ENCODE peak calls at places on chromosomes 7 and 10, in eight cellular contexts. V is ovary, X is right atrium auricular region, L is aorta, J is transverse colon, I is mammary epithelial cell, A is dorsolateral prefrontal cortex, B is bronchial epithelial cell. S is an unnamed sample. For H3K27me3, the result is how much of the 10 kb centered on the place peaks cover.

GRCh38 chr7:50308301-50309129 is 4.0 kb downstream of the IKZF1 start:
- DNase-seq in V (no peak), B (no peak), J (no peak), I (no peak), A (no peak), X (no peak), L (no peak), S (no peak)

GRCh38 chr7:1204460-1204859 is 28.2 kb upstream of the UNCX start:
- DNase-seq in X (no peak), V (no peak), B (no peak), L (no peak), J (no peak), I (no peak), A (no peak), S (no peak)

GRCh38 chr10:79387974-79388850 is 40.9 kb downstream of the PPIF start:
- DNase-seq in V (no peak), I (no peak), J (peak), X (peak), L (no peak), A (peak), B (no peak), S (no peak)

GRCh38 chr10:29728541-29729049 is 93.8 kb upstream of the SVIL start:
- DNase-seq in I (no peak), B (no peak), L (no peak), X (no peak), J (no peak), V (no peak), A (no peak), S (peak)

GRCh38 chr7:47354831-47355541 is 226.9 kb downstream of the TNS3 start:
- DNase-seq in V (no peak), J (peak), X (no peak), I (no peak), B (no peak), A (no peak), L (no peak), S (no peak)

GRCh38 chr7:13830604-13830915 is 158.9 kb downstream of the ETV1 start:
- DNase-seq in V (no peak), I (peak), B (no peak), X (no peak), L (no peak), A (no peak), J (no peak), S (no peak)

GRCh38 chr10:74276416-74276815 is 125.4 kb downstream of the ADK start:
- DNase-seq in L (no peak), A (no peak), I (no peak), B (no peak), V (no peak), X (no peak), J (no peak), S (no peak)

GRCh38 chr10:31620236-31621151 is 301.5 kb downstream of the ZEB1 start:
- DNase-seq in B (no peak), X (peak), L (peak), A (no peak), I (no peak), J (peak), V (no peak), S (peak)

GRCh38 chr10:1413823-1414222 is 323.5 kb downstream of the ADARB2 start:
- DNase-seq in I (no peak), J (no peak), B (no peak), X (peak), V (no peak), A (no peak), L (no peak), S (no peak)

GRCh38 chr10:80194373-80195045 is 10.8 kb downstream of the ANXA11 start:
- DNase-seq in A (no peak), J (no peak), I (no peak), X (no peak), L (no peak), B (no peak), V (no peak), S (no peak)

GRCh38 chr10:11822809-11823121 is 391 bp upstream of the PROSER2 start:
- DNase-seq in L (no peak), B (no peak), X (no peak), J (no peak), V (no peak), A (no peak), I (no peak), S (no peak)

GRCh38 chr10:1531883-1532597 is 205.3 kb downstream of the ADARB2 start:
- DNase-seq in I (no peak), L (no peak), V (no peak), X (no peak), B (no peak), J (no peak), A (no peak), S (no peak)

GRCh38 chr7:106450716-106451115 is 165.9 kb upstream of the NAMPT start:
- DNase-seq in X (no peak), A (no peak), B (peak), V (no peak), J (no peak), L (no peak), I (peak), S (no peak)

GRCh38 chr10:101047961-101048892 is 13.6 kb upstream of the KAZALD1 start:
- DNase-seq in L (no peak), A (no peak), X (no peak), B (no peak), V (no peak), I (no peak), J (peak), S (no peak)
- H3K27me3 ChIP-seq in L (under half), A (under half), X (under half), B (under half), V (under half), I (under half), J (under half), S (half or more)

DNA sequence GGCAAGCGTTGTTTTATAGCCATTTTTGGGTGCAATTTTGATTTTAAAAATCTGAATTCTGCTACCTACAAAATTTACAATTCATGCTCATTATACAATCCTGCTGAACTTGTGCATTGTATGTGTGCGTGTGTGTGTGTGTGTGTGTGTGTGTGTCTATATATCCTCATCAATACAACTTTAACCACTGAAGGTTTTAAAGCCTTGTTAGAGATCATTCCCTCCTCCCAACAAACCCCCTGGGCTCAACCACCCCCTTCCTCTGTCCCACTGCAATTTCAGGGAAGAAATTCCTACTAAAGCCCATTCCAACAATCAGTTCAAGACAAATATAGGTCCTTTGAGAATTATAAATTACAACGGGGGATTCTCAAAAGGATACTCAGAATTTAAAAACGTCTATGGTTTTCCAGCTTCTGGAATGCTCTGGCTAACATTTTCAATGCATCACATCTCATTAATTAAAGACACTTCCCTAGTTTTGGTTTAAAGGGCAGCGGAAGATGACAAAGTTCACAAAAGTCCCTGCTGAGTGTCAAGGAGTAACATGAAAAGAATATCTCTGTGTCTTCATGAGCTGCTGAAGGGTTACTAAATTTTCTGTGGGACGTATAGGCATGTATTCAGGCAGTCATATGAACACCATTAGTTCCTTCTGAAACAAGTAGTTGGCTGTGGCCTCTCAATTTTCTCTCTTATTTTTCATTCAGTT is 862 bp upstream of the SEMA3A start:
- DNase-seq in A (no peak), I (no peak), J (no peak), X (no peak), V (no peak), B (peak), L (no peak), S (no peak)
- H3K4me3 ChIP-seq in A (peak), I (peak), J (peak), X (peak), V (no peak), B (peak), L (peak), S (peak)

GRCh38 chr7:155453296-155454182 is 4.4 kb upstream of the EN2 start:
- DNase-seq in B (no peak), X (no peak), A (no peak), I (no peak), V (no peak), J (no peak), L (no peak), S (no peak)
- H3K27me3 ChIP-seq in B (half or more), X (half or more), A (half or more), I (half or more), V (under half), J (half or more), L (under half), S (half or more)

DNA sequence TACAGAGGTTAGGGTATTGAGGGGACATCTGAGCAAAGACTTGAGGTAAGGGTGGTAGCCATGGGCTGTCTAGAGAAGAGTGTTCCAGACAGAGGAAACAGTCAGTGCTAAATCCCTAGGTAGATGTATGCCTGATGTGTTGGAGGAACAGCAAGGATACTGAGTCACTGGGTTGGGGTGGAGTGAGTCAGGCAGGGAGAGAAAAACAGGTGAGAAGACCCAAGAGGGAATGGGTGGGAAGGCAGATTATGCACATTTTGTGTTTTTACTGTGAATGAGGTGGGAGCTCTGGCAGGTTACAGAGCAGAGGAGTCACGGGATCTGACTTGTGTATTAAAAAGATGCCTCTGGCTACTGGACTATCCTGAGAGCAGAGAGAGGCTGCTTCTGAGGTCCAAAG is 285.0 kb downstream of the CALN1 start:
- DNase-seq in L (no peak), A (no peak), V (no peak), I (no peak), X (no peak), J (no peak), B (no peak), S (no peak)
- H3K4me3 ChIP-seq in L (no peak), A (no peak), V (no peak), I (no peak), X (no peak), J (no peak), B (no peak), S (no peak)

DNA sequence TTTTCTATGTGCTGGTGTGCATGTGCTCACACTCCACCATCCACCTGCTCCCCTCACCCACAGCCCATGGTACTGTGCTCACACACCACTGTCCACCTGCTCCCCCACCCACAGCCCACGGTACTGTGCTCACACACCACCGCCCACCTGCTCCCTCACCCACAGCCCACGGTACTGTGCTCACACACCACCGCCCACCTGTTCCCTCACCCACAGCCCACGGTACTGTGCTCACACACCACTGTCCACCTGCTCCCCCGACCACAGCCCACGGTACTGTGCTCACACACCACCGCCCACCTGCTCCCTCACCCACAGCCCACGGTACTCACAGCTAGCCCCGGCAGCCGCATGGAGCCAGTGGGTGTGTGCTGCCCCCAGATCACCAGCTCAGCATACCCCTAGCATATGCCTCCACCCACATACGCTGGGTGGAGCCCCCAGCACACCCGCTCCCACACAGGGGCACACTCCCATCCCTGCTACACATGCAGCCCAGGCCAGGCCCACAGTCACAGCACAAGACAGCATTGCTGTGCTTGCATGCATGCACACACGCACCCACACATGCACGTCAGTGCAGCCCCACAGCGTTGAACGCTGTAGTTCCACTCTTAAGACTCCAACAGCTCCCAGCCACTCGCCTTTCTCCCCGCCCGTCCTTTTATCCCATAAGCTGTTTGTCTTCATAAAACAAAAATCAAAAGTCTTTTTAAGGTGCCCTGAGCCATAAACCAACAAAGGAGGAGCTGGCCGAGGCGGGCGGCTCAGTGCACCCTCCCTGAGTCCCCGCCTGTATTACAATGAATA is 62.1 kb downstream of the PAX2 start:
- DNase-seq in A (no peak), V (no peak), B (no peak), J (no peak), X (no peak), I (no peak), L (no peak), S (no peak)
- H3K27me3 ChIP-seq in A (under half), V (under half), B (under half), J (half or more), X (under half), I (under half), L (under half), S (under half)

GRCh38 chr7:157150825-157151412 is 12.2 kb downstream of the UBE3C start:
- DNase-seq in V (no peak), J (no peak), I (no peak), B (no peak), L (no peak), A (no peak), X (no peak), S (peak)
- H3K4me3 ChIP-seq in V (no peak), J (no peak), I (no peak), B (no peak), L (no peak), A (no peak), X (no peak), S (no peak)

GRCh38 chr7:156021476-156021875 is 209.2 kb upstream of the SHH start:
- DNase-seq in V (no peak), L (no peak), J (no peak), X (no peak), I (no peak), B (no peak), A (no peak), S (no peak)
- H3K27me3 ChIP-seq in V (under half), L (under half), J (under half), X (under half), I (under half), B (under half), A (under half), S (under half)

S was measured in cardiac muscle cell.